ENCODE peak calls at places on chromosomes 3 and 15, in six cellular contexts. D is breast epithelium; Z is left ventricle myocardium inferior; A is CD4-positive, CD25-positive, alpha-beta regulatory T cell; N is right cardiac atrium; V is cardiac muscle cell. T is an unnamed sample. For H3K4me1, the result is how much of the 10 kb centered on the place peaks cover.

GRCh38 chr15:52822475-52822874 is 32.3 kb upstream of the ONECUT1 start:
- DNase-seq in N (no peak), A (no peak), Z (no peak), D (no peak), V (no peak), T (no peak)

GRCh38 chr3:12638105-12638504 is 25.8 kb downstream of the RAF1 start:
- DNase-seq in A (no peak), N (no peak), V (no peak), D (no peak), Z (no peak), T (no peak)

GRCh38 chr3:30201715-30202114 is 404.7 kb upstream of the TGFBR2 start:
- DNase-seq in Z (no peak), V (no peak), N (no peak), D (no peak), A (no peak), T (no peak)

GRCh38 chr3:175805825-175806224 is 946.7 kb downstream of the NAALADL2 start:
- DNase-seq in A (no peak), N (no peak), D (no peak), Z (no peak), V (no peak), T (no peak)

GRCh38 chr15:33994005-33994615 is 25.8 kb downstream of the CHRM5 start:
- DNase-seq in Z (no peak), N (no peak), V (peak), A (peak), D (no peak), T (no peak)

GRCh38 chr15:66072616-66073361 is 180.8 kb downstream of the MEGF11 start:
- DNase-seq in D (no peak), N (no peak), Z (no peak), A (no peak), V (no peak), T (no peak)

GRCh38 chr3:161284989-161285388 is 63.9 kb downstream of the NMD3 start:
- DNase-seq in D (no peak), Z (no peak), A (no peak), V (no peak), N (no peak), T (no peak)

GRCh38 chr15:100934735-100935134 is 15.6 kb downstream of the LRRK1 start:
- DNase-seq in D (no peak), Z (no peak), N (no peak), A (no peak), V (no peak), T (no peak)

GRCh38 chr3:127589600-127590281 is 792 bp downstream of the TPRA1 start:
- DNase-seq in D (no peak), Z (no peak), A (peak), V (peak), N (peak), T (no peak)

GRCh38 chr15:65066001-65066634 is 1.7 kb downstream of the RASL12 start:
- DNase-seq in N (no peak), D (no peak), V (no peak), Z (no peak), A (no peak), T (no peak)

GRCh38 chr3:88957751-88958452 is 149.5 kb upstream of the EPHA3 start:
- DNase-seq in D (no peak), V (no peak), A (no peak), Z (no peak), N (no peak), T (no peak)

GRCh38 chr3:156626104-156626503 is 48.3 kb upstream of the TIPARP start:
- DNase-seq in V (no peak), A (peak), Z (no peak), D (no peak), N (no peak), T (no peak)

GRCh38 chr3:12875857-12876451 is 34.6 kb upstream of the RPL32 start:
- DNase-seq in A (no peak), Z (peak), D (no peak), V (peak), N (peak), T (peak)

GRCh38 chr15:77974098-77974414 is 103.5 kb downstream of the TBC1D2B start:
- DNase-seq in N (peak), Z (peak), A (no peak), D (peak), V (no peak), T (peak)

GRCh38 chr3:102885289-102885688 is 450.5 kb downstream of the ZPLD1 start:
- DNase-seq in V (no peak), D (no peak), N (no peak), A (no peak), Z (no peak), T (no peak)

GRCh38 chr3:79517766-79518413 is 249.9 kb downstream of the ROBO1 start:
- DNase-seq in N (no peak), D (no peak), V (peak), Z (no peak), A (no peak), T (no peak)

GRCh38 chr3:164222200-164222599 is 856.1 kb downstream of the SI start:
- DNase-seq in A (no peak), V (no peak), D (no peak), Z (no peak), N (no peak), T (no peak)

GRCh38 chr15:29835301-29835700 is 13.0 kb upstream of the TJP1 start:
- DNase-seq in Z (no peak), A (no peak), V (no peak), N (no peak), D (no peak), T (no peak)

GRCh38 chr3:144437989-144438388 is 466.4 kb downstream of the DIPK2A start:
- DNase-seq in N (no peak), D (no peak), Z (no peak), V (no peak), A (no peak), T (no peak)

GRCh38 chr15:82647835-82648256 is 683 bp upstream of the CPEB1 start:
- DNase-seq in Z (peak), A (peak), D (no peak), N (peak), V (peak), T (peak)

GRCh38 chr15:80727196-80727595 is 32.1 kb downstream of the ABHD17C start:
- DNase-seq in A (no peak), V (peak), N (no peak), D (no peak), Z (no peak), T (no peak)

GRCh38 chr15:73014904-73015303 is 37.4 kb upstream of the NEO1 start:
- DNase-seq in N (no peak), V (no peak), Z (no peak), D (no peak), A (no peak), T (no peak)

GRCh38 chr3:147015334-147015733 is 391.0 kb downstream of the ZIC4 start:
- DNase-seq in V (no peak), N (no peak), Z (no peak), D (no peak), A (no peak), T (no peak)

GRCh38 chr3:132161608-132162007 is 126.8 kb upstream of the CPNE4 start:
- DNase-seq in N (no peak), Z (no peak), V (no peak), D (no peak), A (no peak), T (no peak)

GRCh38 chr15:40310001-40310959 is 2.5 kb upstream of the PLCB2 start:
- DNase-seq in D (no peak), V (peak), N (peak), Z (peak), A (peak), T (peak)

GRCh38 chr15:64985382-64986033 is 4.2 kb downstream of the SPG21 start:
- DNase-seq in N (no peak), V (no peak), D (no peak), A (no peak), Z (no peak), T (no peak)

GRCh38 chr3:66412176-66412887 is 88.5 kb downstream of the LRIG1 start:
- DNase-seq in Z (no peak), A (no peak), D (no peak), N (no peak), V (no peak), T (no peak)

DNA sequence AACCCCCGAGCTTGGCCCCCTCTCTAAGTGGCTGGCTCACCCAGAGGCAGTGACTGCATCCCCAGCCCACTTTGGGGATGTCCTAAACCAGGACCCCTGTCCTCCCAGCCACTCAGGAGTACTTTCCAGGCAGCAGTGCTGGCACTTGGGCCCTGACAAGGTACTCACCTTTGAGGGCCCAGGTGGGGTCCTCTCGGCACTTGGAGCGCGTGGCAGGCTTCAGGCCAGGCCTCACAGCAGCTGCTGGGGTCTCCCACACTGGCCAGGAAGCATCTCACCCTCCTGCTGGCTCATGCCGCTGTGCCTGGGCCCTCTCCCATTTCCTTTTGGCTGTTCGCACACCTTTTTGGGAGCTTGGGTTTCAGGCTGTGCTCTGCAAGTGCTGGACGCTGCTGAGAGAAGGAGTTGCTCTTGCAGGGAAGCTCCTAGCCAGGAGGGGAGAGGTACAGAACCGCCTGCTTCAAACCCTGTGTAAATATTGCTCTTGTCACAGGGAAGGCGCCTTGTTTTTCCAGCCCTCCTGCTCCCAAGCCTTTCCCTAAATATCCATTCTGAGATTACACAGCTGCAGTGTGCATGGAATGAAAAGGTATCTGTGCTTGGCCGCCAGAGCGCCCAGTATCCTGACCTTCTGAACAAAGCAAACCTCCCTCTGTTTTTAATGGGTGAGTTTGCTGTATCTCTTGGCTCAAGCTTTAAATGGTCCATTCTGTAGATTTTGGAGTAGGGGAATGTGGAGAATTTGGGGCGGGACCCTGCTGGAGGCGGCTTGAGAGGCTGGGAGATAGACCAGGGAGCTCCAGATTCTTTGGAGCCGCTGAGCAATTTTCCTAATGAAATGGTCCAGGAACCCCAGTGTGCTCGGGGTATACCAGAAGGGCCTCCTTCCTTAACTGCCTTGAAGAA is 45.6 kb downstream of the DNASE1L3 start:
- DNase-seq in N (no peak), A (no peak), Z (no peak), V (peak), D (no peak), T (no peak)
- H3K4me3 ChIP-seq in N (no peak), A (no peak), Z (peak), V (no peak), D (no peak), T (no peak)

DNA sequence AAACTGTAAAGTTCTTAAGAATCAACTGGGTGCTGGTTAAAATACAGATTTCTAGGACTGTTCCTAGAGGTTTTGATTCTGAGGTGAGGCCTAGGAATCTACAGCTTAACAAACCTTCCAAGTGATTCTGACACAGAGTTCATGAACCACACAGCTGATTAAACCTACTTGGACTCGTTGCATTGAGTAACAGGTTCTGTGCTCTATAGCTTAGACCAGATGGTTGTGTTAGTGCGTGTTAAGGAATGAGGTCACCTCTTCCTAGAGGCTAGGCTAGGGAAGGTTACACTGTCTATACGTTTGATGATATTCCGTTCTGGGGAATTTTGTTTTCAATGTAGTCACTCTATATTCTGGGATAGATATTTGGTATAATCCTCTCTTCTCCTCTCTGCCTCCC is 21.9 kb downstream of the EID1 start:
- DNase-seq in Z (no peak), D (no peak), N (no peak), V (no peak), A (no peak), T (no peak)
- H3K27ac ChIP-seq in Z (no peak), D (no peak), N (no peak), V (no peak), A (no peak), T (no peak)

GRCh38 chr3:177145954-177146353 is 51.3 kb downstream of the TBL1XR1 start:
- DNase-seq in N (no peak), A (peak), V (no peak), Z (no peak), D (no peak), T (no peak)

GRCh38 chr3:177144922-177145321 is 52.4 kb downstream of the TBL1XR1 start:
- DNase-seq in Z (no peak), V (no peak), N (no peak), D (no peak), A (peak), T (no peak)

GRCh38 chr3:177146646-177147045 is 50.6 kb downstream of the TBL1XR1 start:
- DNase-seq in D (no peak), V (no peak), N (no peak), Z (no peak), A (peak), T (no peak)

GRCh38 chr3:177147790-177148189 is 49.5 kb downstream of the TBL1XR1 start:
- DNase-seq in D (no peak), A (no peak), Z (no peak), V (no peak), N (no peak), T (no peak)

GRCh38 chr3:177145402-177145801 is 51.9 kb downstream of the TBL1XR1 start:
- DNase-seq in D (no peak), A (no peak), V (no peak), Z (no peak), N (no peak), T (no peak)
- H3K4me1 ChIP-seq in D (under half), A (half or more), V (under half), Z (half or more), N (under half), T (half or more)

DNA sequence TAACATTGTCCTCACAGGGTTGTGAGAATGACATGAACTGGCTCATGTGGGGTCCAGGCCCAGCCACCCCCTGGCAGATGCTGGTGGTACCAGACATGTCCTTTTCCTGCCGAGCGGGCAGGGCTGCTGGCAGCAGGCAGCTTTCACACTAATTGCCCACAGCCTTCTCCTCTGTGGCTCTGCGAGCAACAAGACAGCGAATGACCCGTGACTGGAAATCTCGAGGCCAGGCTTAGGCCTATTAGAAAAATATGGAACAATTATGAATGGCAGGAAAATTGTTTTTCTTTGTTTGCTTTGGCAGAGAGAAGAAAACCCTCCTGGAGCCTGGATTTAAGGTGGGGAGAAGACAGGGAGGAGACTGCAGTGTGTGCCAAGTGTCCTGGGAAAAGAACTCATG is 193.6 kb upstream of the TLE3 start:
- DNase-seq in A (no peak), Z (no peak), D (no peak), N (no peak), V (no peak), T (no peak)
- H3K4me3 ChIP-seq in A (no peak), Z (no peak), D (no peak), N (no peak), V (no peak), T (no peak)

DNA sequence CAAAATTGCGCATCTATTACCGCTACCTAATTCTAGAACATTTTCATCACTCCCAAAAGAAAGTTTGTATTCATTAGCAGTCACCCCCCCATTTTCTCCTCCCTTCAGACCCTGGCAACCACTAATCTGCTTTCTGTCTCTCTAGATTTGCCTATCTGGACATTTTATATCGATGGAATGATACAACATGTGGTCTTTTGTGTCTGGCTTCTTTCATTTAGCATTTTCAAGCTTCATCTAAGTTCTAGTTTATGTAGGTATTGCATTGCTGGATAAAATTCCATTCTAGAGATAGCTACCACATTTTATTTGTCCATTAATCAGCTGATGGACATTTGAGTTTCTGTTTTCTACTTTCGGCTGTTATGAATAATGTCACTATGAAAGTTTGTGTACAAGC is 38.4 kb downstream of the SLMAP start:
- DNase-seq in D (no peak), Z (no peak), N (no peak), V (no peak), A (no peak), T (no peak)
- H3K27ac ChIP-seq in D (no peak), Z (no peak), N (no peak), V (no peak), A (no peak), T (no peak)

GRCh38 chr15:98803228-98804056 is 155.1 kb downstream of the IGF1R start:
- DNase-seq in N (no peak), A (no peak), Z (no peak), D (no peak), V (no peak), T (no peak)
- H3K4me1 ChIP-seq in N (under half), A (under half), Z (half or more), D (under half), V (under half), T (under half)

DNA sequence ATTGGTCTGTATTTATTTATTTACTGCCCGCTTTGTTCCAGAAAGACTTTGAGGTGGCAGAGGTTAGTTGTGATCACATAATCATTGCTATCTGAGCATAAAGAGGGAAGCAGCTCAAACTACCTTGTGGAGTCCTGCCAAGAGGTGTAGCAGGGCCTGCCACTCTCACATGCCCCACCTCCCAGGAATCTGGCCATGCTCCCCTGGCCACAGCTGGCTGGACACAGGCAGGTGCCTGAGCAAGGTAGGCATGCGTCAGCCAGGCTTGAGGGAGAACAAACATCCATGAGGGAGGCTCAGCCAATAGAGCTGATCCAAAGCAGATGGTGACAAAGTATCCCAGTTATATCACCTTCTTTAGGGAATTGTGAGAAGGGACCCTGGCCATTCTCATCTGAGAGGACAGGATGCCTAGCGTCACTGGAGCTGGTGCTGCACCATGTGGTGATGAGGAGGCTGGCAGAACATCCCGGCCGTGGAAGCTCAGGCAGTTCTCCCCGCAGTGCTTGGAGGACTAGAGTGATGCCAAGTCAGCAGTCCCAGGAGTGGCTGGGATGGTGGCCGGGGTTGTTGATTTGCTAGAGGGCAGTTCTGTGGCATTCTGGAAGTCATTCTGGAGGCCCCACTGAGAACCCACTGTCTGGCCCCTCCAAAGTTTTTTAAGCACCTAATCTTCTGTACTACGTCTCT is 6.8 kb upstream of the POLG start:
- DNase-seq in Z (no peak), V (no peak), A (no peak), D (no peak), N (no peak), T (no peak)
- H3K4me3 ChIP-seq in Z (no peak), V (no peak), A (no peak), D (no peak), N (no peak), T (no peak)

DNA sequence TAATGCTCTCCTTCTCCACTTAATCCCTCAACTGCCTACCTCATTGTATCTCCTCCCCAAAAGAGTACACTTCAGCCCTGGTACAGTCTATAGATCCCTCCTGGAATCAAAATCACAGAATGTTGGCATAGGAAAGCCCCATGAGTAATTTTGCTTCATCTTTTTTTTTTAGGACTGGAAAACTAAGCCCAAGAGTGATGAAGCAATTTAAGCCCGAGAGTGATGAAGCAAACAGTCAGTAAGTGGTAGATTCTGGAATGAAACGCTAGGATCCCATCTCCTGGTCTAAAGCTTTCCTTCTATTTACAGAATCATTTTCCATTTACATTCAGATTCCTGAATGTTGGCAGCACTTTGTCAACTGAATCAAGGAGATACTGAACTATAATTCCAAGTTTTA is 29.8 kb upstream of the PLAAT1 start:
- DNase-seq in N (no peak), A (no peak), Z (no peak), V (no peak), D (no peak), T (no peak)
- H3K27ac ChIP-seq in N (no peak), A (no peak), Z (no peak), V (no peak), D (no peak), T (no peak)